ENCODE peak calls at places on chromosome 13, in six cellular contexts. V is HFF-Myc; W is cardiac muscle cell; A is NCI-H526 treated with DMSO at 0.1 percent for 48 hours; P is activated CD4-positive, alpha-beta T cell treated with anti-CD3 and anti-CD28 coated beads for 24 hours; X is NCI-H2081. E is an unnamed sample.

GRCh38 chr13:31722684-31723083 is 16.6 kb upstream of the RXFP2 start:
- DNase-seq in V (peak; percentile 36), W (no peak), A (peak; percentile 21), P (no peak), X (peak; percentile 46), E (no peak)

GRCh38 chr13:106311004-106311403 is 224.5 kb downstream of the EFNB2 start:
- DNase-seq in V (no peak), W (no peak), A (no peak), P (no peak), X (no peak), E (no peak)

GRCh38 chr13:22915442-22916082 is 265.2 kb upstream of the SGCG start:
- DNase-seq in V (no peak), W (peak; percentile 68), A (peak; percentile 85), P (no peak), X (peak; percentile 61), E (peak; percentile 93)

GRCh38 chr13:42275098-42275471 is 3.1 kb downstream of the AKAP11 start:
- DNase-seq in V (no peak), W (no peak), A (no peak), P (no peak), X (no peak), E (no peak)

GRCh38 chr13:25192936-25193335 is 20.8 kb upstream of the AMER2 start:
- DNase-seq in V (no peak), W (no peak), A (no peak), P (no peak), X (no peak), E (no peak)

GRCh38 chr13:110734561-110734960 is 21.1 kb downstream of the ING1 start:
- DNase-seq in V (no peak), W (no peak), A (no peak), P (no peak), X (no peak), E (no peak)

GRCh38 chr13:40060318-40061007 is 405.0 kb downstream of the COG6 start:
- DNase-seq in V (no peak), W (no peak), A (peak; percentile 91), P (peak; percentile 23), X (no peak), E (no peak)

GRCh38 chr13:94598281-94598680 is 2.3 kb upstream of the TGDS start:
- DNase-seq in V (no peak), W (no peak), A (no peak), P (no peak), X (no peak), E (no peak)

GRCh38 chr13:99975626-99976025 is 4.1 kb upstream of the ZIC5 start:
- DNase-seq in V (no peak), W (no peak), A (no peak), P (no peak), X (no peak), E (no peak)

GRCh38 chr13:111093136-111093535 is 22.0 kb upstream of the ARHGEF7 start:
- DNase-seq in V (no peak), W (no peak), A (no peak), P (no peak), X (no peak), E (no peak)

GRCh38 chr13:45674908-45675307 is 27.2 kb upstream of the CBY2 start:
- DNase-seq in V (peak; percentile 66), W (peak; percentile 46), A (no peak), P (no peak), X (no peak), E (peak; percentile 41)

GRCh38 chr13:78015782-78016181 is 97.2 kb upstream of the EDNRB start:
- DNase-seq in V (no peak), W (no peak), A (peak; percentile 70), P (no peak), X (no peak), E (peak; percentile 16)

GRCh38 chr13:66888698-66889097 is 341.4 kb downstream of the PCDH9 start:
- DNase-seq in V (no peak), W (no peak), A (no peak), P (no peak), X (no peak), E (no peak)

GRCh38 chr13:62626771-62627170 is 1211.1 kb upstream of the PCDH20 start:
- DNase-seq in V (no peak), W (no peak), A (no peak), P (no peak), X (no peak), E (peak; percentile 65)

GRCh38 chr13:42028113-42028799 is 20.2 kb upstream of the DGKH start:
- DNase-seq in V (no peak), W (no peak), A (no peak), P (no peak), X (no peak), E (no peak)

GRCh38 chr13:70732611-70733010 is 624.4 kb upstream of the KLHL1 start:
- DNase-seq in V (no peak), W (no peak), A (no peak), P (no peak), X (peak; percentile 68), E (no peak)

GRCh38 chr13:37270206-37271001 is 164.9 kb upstream of the CSNK1A1L start:
- DNase-seq in V (no peak), W (no peak), A (no peak), P (no peak), X (no peak), E (peak; percentile 33)

GRCh38 chr13:111347438-111347837 is 27.0 kb downstream of the TEX29 start:
- DNase-seq in V (no peak), W (no peak), A (no peak), P (no peak), X (no peak), E (no peak)

GRCh38 chr13:109256866-109257760 is 529.3 kb downstream of the IRS2 start:
- DNase-seq in V (peak; percentile 67), W (peak; percentile 59), A (no peak), P (no peak), X (no peak), E (peak; percentile 87)

GRCh38 chr13:36130168-36130541 is 1.0 kb downstream of the DCLK1 start:
- DNase-seq in V (no peak), W (no peak), A (peak; percentile 83), P (no peak), X (no peak), E (no peak)

GRCh38 chr13:39347926-39348901 is 254.8 kb downstream of the LHFPL6 start:
- DNase-seq in V (no peak), W (peak; percentile 55), A (no peak), P (no peak), X (no peak), E (peak; percentile 59)

GRCh38 chr13:98450495-98451167 is 126.3 kb downstream of the STK24 start:
- DNase-seq in V (no peak), W (peak; percentile 38), A (no peak), P (no peak), X (no peak), E (peak; percentile 53)

GRCh38 chr13:47890146-47890814 is 110.8 kb downstream of the SUCLA2 start:
- DNase-seq in V (no peak), W (no peak), A (no peak), P (no peak), X (no peak), E (no peak)

GRCh38 chr13:22993148-22993547 is 187.6 kb upstream of the SGCG start:
- DNase-seq in V (no peak), W (no peak), A (peak; percentile 63), P (no peak), X (no peak), E (no peak)

GRCh38 chr13:97369269-97369893 is 64.6 kb upstream of the RAP2A start:
- DNase-seq in V (no peak), W (no peak), A (no peak), P (no peak), X (no peak), E (no peak)

GRCh38 chr13:26888632-26889031 is 128.0 kb upstream of the GPR12 start:
- DNase-seq in V (no peak), W (no peak), A (no peak), P (no peak), X (no peak), E (no peak)

GRCh38 chr13:80753951-80754350 is 413.0 kb upstream of the SPRY2 start:
- DNase-seq in V (no peak), W (no peak), A (no peak), P (no peak), X (no peak), E (no peak)